ENCODE peak calls at places on chromosomes 3 and 15, in ten cellular contexts. T is tibial artery, H is upper lobe of right lung, K is left ventricle myocardium inferior, B is fibroblast of lung, I is thoracic aorta, Y is mesenchymal stem cell, L is heart left ventricle, J is pancreas, N is uterus. Z is an unnamed sample. For H3K4me1, the result is how much of the 10 kb centered on the place peaks cover.

GRCh38 chr3:43062556-43063040 is 43.3 kb downstream of the POMGNT2 start:
- DNase-seq in T (no peak), H (no peak), K (no peak), B (peak), I (no peak), Y (no peak), L (no peak), J (no peak), N (no peak), Z (no peak)

GRCh38 chr3:120839120-120839519 is 68.9 kb upstream of the STXBP5L start:
- DNase-seq in T (no peak), H (no peak), K (no peak), B (no peak), I (no peak), Y (no peak), L (no peak), J (no peak), N (no peak), Z (no peak)

GRCh38 chr15:98330692-98331435 is 317.5 kb upstream of the IGF1R start:
- DNase-seq in T (no peak), H (no peak), K (no peak), B (no peak), I (no peak), Y (no peak), L (no peak), J (no peak), N (no peak), Z (no peak)

GRCh38 chr3:111729087-111729846 is 129.8 kb upstream of the PHLDB2 start:
- DNase-seq in T (peak), H (no peak), K (peak), B (peak), I (peak), Y (no peak), L (peak), J (peak), N (peak), Z (no peak)

GRCh38 chr15:25172691-25173090 is 217.9 kb downstream of the SNRPN start:
- DNase-seq in T (no peak), H (no peak), K (no peak), B (no peak), I (no peak), Y (no peak), L (no peak), J (no peak), N (peak), Z (no peak)

GRCh38 chr3:126967386-126967785 is 15.5 kb upstream of the PLXNA1 start:
- DNase-seq in T (no peak), H (no peak), K (no peak), B (no peak), I (no peak), Y (no peak), L (no peak), J (no peak), N (no peak), Z (no peak)

GRCh38 chr15:35980719-35981118 is 434.8 kb upstream of the DPH6 start:
- DNase-seq in T (no peak), H (no peak), K (no peak), B (peak), I (no peak), Y (peak), L (no peak), J (no peak), N (no peak), Z (no peak)

GRCh38 chr3:153290278-153291015 is 128.4 kb downstream of the RAP2B start:
- DNase-seq in T (no peak), H (no peak), K (no peak), B (peak), I (no peak), Y (peak), L (no peak), J (no peak), N (no peak), Z (no peak)

GRCh38 chr3:20099020-20099539 is 58.8 kb downstream of the KAT2B start:
- DNase-seq in T (no peak), H (no peak), K (no peak), B (no peak), I (no peak), Y (no peak), L (no peak), J (no peak), N (no peak), Z (no peak)

GRCh38 chr3:137079572-137079971 is 121.8 kb downstream of the IL20RB start:
- DNase-seq in T (no peak), H (no peak), K (no peak), B (no peak), I (no peak), Y (no peak), L (no peak), J (no peak), N (no peak), Z (no peak)

GRCh38 chr3:27472166-27472565 is 12.0 kb downstream of the SLC4A7 start:
- DNase-seq in T (no peak), H (no peak), K (no peak), B (peak), I (no peak), Y (no peak), L (no peak), J (no peak), N (no peak), Z (no peak)

GRCh38 chr3:16174389-16174788 is at the start of gene GALNT15:
- DNase-seq in T (peak), H (peak), K (peak), B (peak), I (peak), Y (peak), L (peak), J (peak), N (peak), Z (peak)

GRCh38 chr3:189099031-189099471 is 72.7 kb upstream of the TPRG1 start:
- DNase-seq in T (peak), H (peak), K (peak), B (peak), I (peak), Y (no peak), L (peak), J (no peak), N (peak), Z (peak)

GRCh38 chr15:40192942-40193341 is 32.1 kb downstream of the BUB1B start:
- DNase-seq in T (no peak), H (no peak), K (no peak), B (peak), I (no peak), Y (peak), L (no peak), J (no peak), N (no peak), Z (no peak)

GRCh38 chr3:108073712-108074431 is 17.0 kb downstream of the CD47 start:
- DNase-seq in T (no peak), H (no peak), K (no peak), B (no peak), I (no peak), Y (no peak), L (no peak), J (no peak), N (no peak), Z (no peak)

GRCh38 chr3:134708671-134709070 is 57.8 kb upstream of the KY start:
- DNase-seq in T (no peak), H (no peak), K (no peak), B (no peak), I (no peak), Y (no peak), L (no peak), J (no peak), N (no peak), Z (no peak)

GRCh38 chr3:147318900-147319299 is 87.4 kb downstream of the ZIC4 start:
- DNase-seq in T (no peak), H (no peak), K (no peak), B (peak), I (no peak), Y (no peak), L (no peak), J (no peak), N (no peak), Z (no peak)

GRCh38 chr15:33700695-33701303 is 267.5 kb upstream of the CHRM5 start:
- DNase-seq in T (peak), H (peak), K (peak), B (peak), I (no peak), Y (peak), L (peak), J (peak), N (peak), Z (peak)

GRCh38 chr3:180981912-180982311 is 7.6 kb downstream of the DNAJC19 start:
- DNase-seq in T (no peak), H (no peak), K (no peak), B (no peak), I (no peak), Y (no peak), L (no peak), J (no peak), N (no peak), Z (no peak)

GRCh38 chr15:100073982-100074381 is 267.8 kb downstream of the ADAMTS17 start:
- DNase-seq in T (no peak), H (no peak), K (no peak), B (no peak), I (no peak), Y (no peak), L (no peak), J (no peak), N (no peak), Z (no peak)

GRCh38 chr3:183809209-183809608 is 16.2 kb downstream of the MAP6D1 start:
- DNase-seq in T (no peak), H (no peak), K (no peak), B (no peak), I (no peak), Y (no peak), L (no peak), J (no peak), N (no peak), Z (no peak)

GRCh38 chr15:98648654-98649537 is 557 bp downstream of the IGF1R start:
- DNase-seq in T (peak), H (peak), K (peak), B (peak), I (no peak), Y (peak), L (peak), J (peak), N (peak), Z (no peak)

GRCh38 chr3:125207949-125208568 is 4.5 kb downstream of the SLC12A8 start:
- DNase-seq in T (no peak), H (no peak), K (no peak), B (no peak), I (no peak), Y (no peak), L (no peak), J (no peak), N (no peak), Z (no peak)

GRCh38 chr3:3893590-3893989 is 94.4 kb downstream of the LRRN1 start:
- DNase-seq in T (no peak), H (no peak), K (no peak), B (no peak), I (no peak), Y (no peak), L (no peak), J (no peak), N (no peak), Z (no peak)

GRCh38 chr3:119560160-119560559 is 746 bp upstream of the CD80 start:
- DNase-seq in T (no peak), H (no peak), K (no peak), B (no peak), I (no peak), Y (no peak), L (no peak), J (no peak), N (no peak), Z (no peak)

GRCh38 chr3:42270561-42270960 is 4.6 kb upstream of the CCK start:
- DNase-seq in T (no peak), H (no peak), K (no peak), B (no peak), I (no peak), Y (no peak), L (no peak), J (no peak), N (no peak), Z (no peak)

GRCh38 chr3:66344391-66344811 is 123.6 kb downstream of the SLC25A26 start:
- DNase-seq in T (no peak), H (no peak), K (no peak), B (no peak), I (no peak), Y (no peak), L (no peak), J (no peak), N (no peak), Z (no peak)

GRCh38 chr3:113157408-113157980 is 53.9 kb upstream of the BOC start:
- DNase-seq in T (peak), H (no peak), K (peak), B (no peak), I (no peak), Y (peak), L (peak), J (no peak), N (peak), Z (no peak)

GRCh38 chr3:118447326-118447725 is 587.3 kb downstream of the IGSF11 start:
- DNase-seq in T (no peak), H (no peak), K (no peak), B (no peak), I (no peak), Y (no peak), L (no peak), J (no peak), N (no peak), Z (no peak)

GRCh38 chr3:27110020-27110419 is 259.2 kb downstream of the NEK10 start:
- DNase-seq in T (no peak), H (no peak), K (no peak), B (no peak), I (no peak), Y (no peak), L (no peak), J (no peak), N (no peak), Z (no peak)

GRCh38 chr3:63051920-63052319 is 176.7 kb upstream of the CADPS start:
- DNase-seq in T (no peak), H (no peak), K (no peak), B (no peak), I (no peak), Y (no peak), L (no peak), J (no peak), N (no peak), Z (no peak)

GRCh38 chr3:131348911-131349310 is 32.7 kb upstream of the NUDT16 start:
- DNase-seq in T (no peak), H (no peak), K (no peak), B (no peak), I (no peak), Y (no peak), L (no peak), J (no peak), N (no peak), Z (no peak)

GRCh38 chr3:131353016-131353877 is 28.3 kb upstream of the NUDT16 start:
- DNase-seq in T (no peak), H (no peak), K (no peak), B (no peak), I (no peak), Y (no peak), L (no peak), J (no peak), N (no peak), Z (no peak)

GRCh38 chr3:131350506-131350905 is 31.1 kb upstream of the NUDT16 start:
- DNase-seq in T (no peak), H (no peak), K (no peak), B (no peak), I (no peak), Y (no peak), L (no peak), J (no peak), N (no peak), Z (no peak)

GRCh38 chr3:131349946-131350347 is 31.6 kb upstream of the NUDT16 start:
- DNase-seq in T (no peak), H (no peak), K (peak), B (peak), I (no peak), Y (peak), L (peak), J (no peak), N (no peak), Z (no peak)

DNA sequence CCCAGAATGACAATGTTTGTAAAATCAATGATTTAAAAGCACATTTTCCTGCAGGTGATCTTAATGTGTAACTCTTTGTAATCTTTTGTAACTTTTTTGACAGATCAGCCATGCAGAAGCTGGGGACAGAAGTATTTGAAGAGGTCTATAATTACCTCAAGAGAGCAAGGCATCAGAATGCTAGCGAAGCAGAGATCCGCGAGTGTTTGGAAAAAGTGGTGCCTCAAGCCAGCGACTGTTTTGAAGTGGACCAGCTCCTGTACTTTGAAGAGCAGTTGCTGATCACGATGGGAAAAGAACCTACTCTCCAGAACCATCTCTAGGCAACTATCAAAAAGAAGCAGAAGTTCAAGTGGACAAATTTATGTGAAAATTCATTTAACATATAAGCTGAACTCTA is 32.1 kb upstream of the NUDT16 start:
- DNase-seq in T (no peak), H (no peak), K (no peak), B (no peak), I (no peak), Y (no peak), L (no peak), J (no peak), N (no peak), Z (no peak)
- H3K4me1 ChIP-seq in T (under half), H (under half), K (half or more), B (under half), I (under half), Y (under half), L (under half), J (under half), N (under half), Z (under half)

GRCh38 chr3:40456940-40457823 is at the start of gene RPL14:
- DNase-seq in T (peak), H (peak), K (peak), B (peak), I (peak), Y (peak), L (peak), J (peak), N (peak), Z (peak)
- H3K4me1 ChIP-seq in T (under half), H (under half), K (half or more), B (under half), I (under half), Y (under half), L (under half), J (under half), N (under half), Z (under half)

GRCh38 chr3:152245498-152246175 is 23.1 kb upstream of the MBNL1 start:
- DNase-seq in T (no peak), H (no peak), K (no peak), B (no peak), I (no peak), Y (no peak), L (no peak), J (no peak), N (no peak), Z (no peak)

GRCh38 chr3:152241142-152242067 is 27.3 kb upstream of the MBNL1 start:
- DNase-seq in T (no peak), H (no peak), K (no peak), B (no peak), I (no peak), Y (peak), L (no peak), J (no peak), N (no peak), Z (no peak)

GRCh38 chr3:152244156-152244888 is 24.4 kb upstream of the MBNL1 start:
- DNase-seq in T (no peak), H (no peak), K (no peak), B (no peak), I (no peak), Y (no peak), L (no peak), J (no peak), N (no peak), Z (no peak)

DNA sequence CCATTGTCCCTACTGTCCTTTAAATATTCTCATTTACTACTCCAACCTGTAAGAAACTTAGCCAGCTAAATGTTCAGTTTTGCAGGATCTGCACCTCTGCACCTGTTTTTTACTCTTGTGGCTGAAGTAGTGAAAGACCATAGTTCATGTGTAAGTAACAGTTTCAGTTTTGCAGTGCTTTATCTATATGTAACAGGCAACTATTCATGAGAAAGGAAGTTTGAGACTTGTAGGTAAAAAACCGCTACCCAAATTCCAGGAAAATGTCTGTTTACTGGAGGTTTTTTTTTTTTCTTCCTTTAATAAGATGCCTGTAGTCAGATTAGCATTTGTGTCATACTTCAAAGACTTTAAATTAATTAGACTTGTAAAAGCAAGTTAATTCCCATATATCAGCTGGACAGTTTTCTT is 25.4 kb upstream of the MBNL1 start:
- DNase-seq in T (no peak), H (no peak), K (no peak), B (no peak), I (no peak), Y (no peak), L (no peak), J (no peak), N (no peak), Z (no peak)
- H3K4me1 ChIP-seq in T (under half), H (under half), K (under half), B (under half), I (under half), Y (under half), L (under half), J (under half), N (under half), Z (under half)

GRCh38 chr3:177195941-177196472 is 1.3 kb downstream of the TBL1XR1 start:
- DNase-seq in T (no peak), H (no peak), K (no peak), B (no peak), I (no peak), Y (peak), L (peak), J (no peak), N (no peak), Z (no peak)
- H3K4me1 ChIP-seq in T (under half), H (under half), K (half or more), B (under half), I (under half), Y (under half), L (under half), J (under half), N (under half), Z (under half)

GRCh38 chr3:179958143-179958542 is 78.6 kb downstream of the PEX5L start:
- DNase-seq in T (no peak), H (no peak), K (no peak), B (no peak), I (no peak), Y (no peak), L (no peak), J (no peak), N (no peak), Z (no peak)

GRCh38 chr3:179955798-179956197 is 80.9 kb downstream of the PEX5L start:
- DNase-seq in T (no peak), H (no peak), K (no peak), B (no peak), I (no peak), Y (no peak), L (no peak), J (no peak), N (no peak), Z (no peak)

GRCh38 chr3:179956416-179956830 is 80.3 kb downstream of the PEX5L start:
- DNase-seq in T (no peak), H (no peak), K (no peak), B (no peak), I (no peak), Y (no peak), L (no peak), J (no peak), N (no peak), Z (no peak)

GRCh38 chr3:179958759-179959158 is 78.0 kb downstream of the PEX5L start:
- DNase-seq in T (no peak), H (no peak), K (no peak), B (no peak), I (no peak), Y (no peak), L (no peak), J (no peak), N (no peak), Z (no peak)

GRCh38 chr3:179957264-179957845 is 79.4 kb downstream of the PEX5L start:
- DNase-seq in T (no peak), H (no peak), K (no peak), B (no peak), I (no peak), Y (no peak), L (no peak), J (no peak), N (no peak), Z (no peak)
- H3K4me1 ChIP-seq in T (under half), H (under half), K (under half), B (under half), I (under half), Y (under half), L (under half), J (under half), N (under half), Z (under half)

DNA sequence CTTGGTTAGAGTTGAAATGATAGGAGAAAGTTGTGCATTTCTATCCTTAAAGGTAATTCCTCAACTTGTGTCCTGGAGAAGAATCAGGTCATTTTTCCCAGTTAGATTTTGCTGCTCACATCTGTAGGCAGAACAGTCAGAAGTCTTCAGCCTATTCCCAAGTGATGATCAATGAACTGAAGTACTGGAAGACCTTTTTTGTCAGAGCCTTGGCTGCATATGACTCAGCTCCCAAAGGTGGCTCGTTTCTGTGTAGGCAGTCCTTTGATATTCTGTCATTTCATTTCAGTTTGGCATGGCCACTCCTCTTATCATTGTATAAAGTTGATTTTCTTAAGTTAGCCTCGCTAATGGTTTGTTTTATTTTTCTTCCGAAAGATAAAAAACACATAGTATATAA is 90.7 kb downstream of the KLHL25 start:
- DNase-seq in T (no peak), H (no peak), K (no peak), B (no peak), I (no peak), Y (peak), L (no peak), J (no peak), N (no peak), Z (no peak)
- H3K4me1 ChIP-seq in T (under half), H (half or more), K (half or more), B (under half), I (half or more), Y (under half), L (under half), J (half or more), N (under half), Z (under half)

GRCh38 chr3:133701435-133702358 is 40.0 kb upstream of the TOPBP1 start:
- DNase-seq in T (no peak), H (no peak), K (no peak), B (no peak), I (no peak), Y (no peak), L (no peak), J (no peak), N (no peak), Z (no peak)
- H3K4me1 ChIP-seq in T (under half), H (under half), K (under half), B (under half), I (under half), Y (under half), L (under half), J (under half), N (under half), Z (under half)

Z was measured in ascending aorta.